ENCODE peak calls at places on chromosome 7, in ten cellular contexts. One of them, this sample, is unnamed.

GRCh38 chr7:116977172-116977571 is 23.9 kb downstream of the ST7 start:
- DNase-seq in activated effector memory CD4-positive, alpha-beta T cell treated with anti-CD3 and anti-CD28 coated beads, Interleukin-2, amount 50 U/mL, for 16 hours: no peak
- DNase-seq in endodermal cell: no peak
- DNase-seq in T follicular helper cell: no peak
- DNase-seq in NAMALWA: no peak
- DNase-seq in left cardiac atrium: no peak
- DNase-seq in ELR: peak
- DNase-seq in NCI-H2029 treated with DMSO at 0.1 percent for 48 hours: no peak
- DNase-seq in HTR-8/SVneo: no peak
- DNase-seq in cerebellar cortex: no peak
- DNase-seq in this sample: no peak

GRCh38 chr7:26061340-26062239 is 90.4 kb upstream of the NFE2L3 start:
- DNase-seq in HTR-8/SVneo: peak
- DNase-seq in activated effector memory CD4-positive, alpha-beta T cell treated with anti-CD3 and anti-CD28 coated beads, Interleukin-2, amount 50 U/mL, for 16 hours: peak
- DNase-seq in left cardiac atrium: peak
- DNase-seq in NAMALWA: peak
- DNase-seq in NCI-H2029 treated with DMSO at 0.1 percent for 48 hours: peak
- DNase-seq in cerebellar cortex: peak
- DNase-seq in ELR: peak
- DNase-seq in T follicular helper cell: peak
- DNase-seq in endodermal cell: peak
- DNase-seq in this sample: no peak

GRCh38 chr7:30865077-30865476 is 46.6 kb upstream of the AQP1 start:
- DNase-seq in left cardiac atrium: no peak
- DNase-seq in HTR-8/SVneo: no peak
- DNase-seq in T follicular helper cell: no peak
- DNase-seq in cerebellar cortex: no peak
- DNase-seq in ELR: no peak
- DNase-seq in activated effector memory CD4-positive, alpha-beta T cell treated with anti-CD3 and anti-CD28 coated beads, Interleukin-2, amount 50 U/mL, for 16 hours: no peak
- DNase-seq in endodermal cell: no peak
- DNase-seq in NAMALWA: no peak
- DNase-seq in NCI-H2029 treated with DMSO at 0.1 percent for 48 hours: no peak
- DNase-seq in this sample: no peak

GRCh38 chr7:47197508-47197907 is 384.4 kb downstream of the TNS3 start:
- DNase-seq in NAMALWA: no peak
- DNase-seq in activated effector memory CD4-positive, alpha-beta T cell treated with anti-CD3 and anti-CD28 coated beads, Interleukin-2, amount 50 U/mL, for 16 hours: no peak
- DNase-seq in NCI-H2029 treated with DMSO at 0.1 percent for 48 hours: no peak
- DNase-seq in cerebellar cortex: no peak
- DNase-seq in ELR: no peak
- DNase-seq in HTR-8/SVneo: no peak
- DNase-seq in T follicular helper cell: no peak
- DNase-seq in endodermal cell: no peak
- DNase-seq in left cardiac atrium: no peak
- DNase-seq in this sample: no peak

GRCh38 chr7:47291461-47292051 is 290.4 kb downstream of the TNS3 start:
- DNase-seq in ELR: peak
- DNase-seq in endodermal cell: no peak
- DNase-seq in cerebellar cortex: no peak
- DNase-seq in NAMALWA: peak
- DNase-seq in T follicular helper cell: no peak
- DNase-seq in left cardiac atrium: no peak
- DNase-seq in NCI-H2029 treated with DMSO at 0.1 percent for 48 hours: no peak
- DNase-seq in HTR-8/SVneo: peak
- DNase-seq in activated effector memory CD4-positive, alpha-beta T cell treated with anti-CD3 and anti-CD28 coated beads, Interleukin-2, amount 50 U/mL, for 16 hours: no peak
- DNase-seq in this sample: peak

GRCh38 chr7:5553298-5553877 is 129.8 kb upstream of the TNRC18 start:
- DNase-seq in T follicular helper cell: no peak
- DNase-seq in endodermal cell: no peak
- DNase-seq in NCI-H2029 treated with DMSO at 0.1 percent for 48 hours: no peak
- DNase-seq in cerebellar cortex: no peak
- DNase-seq in activated effector memory CD4-positive, alpha-beta T cell treated with anti-CD3 and anti-CD28 coated beads, Interleukin-2, amount 50 U/mL, for 16 hours: no peak
- DNase-seq in left cardiac atrium: no peak
- DNase-seq in HTR-8/SVneo: no peak
- DNase-seq in NAMALWA: no peak
- DNase-seq in ELR: peak
- DNase-seq in this sample: no peak

GRCh38 chr7:45663965-45664623 is 89.9 kb downstream of the ADCY1 start:
- DNase-seq in cerebellar cortex: no peak
- DNase-seq in HTR-8/SVneo: no peak
- DNase-seq in activated effector memory CD4-positive, alpha-beta T cell treated with anti-CD3 and anti-CD28 coated beads, Interleukin-2, amount 50 U/mL, for 16 hours: peak
- DNase-seq in NCI-H2029 treated with DMSO at 0.1 percent for 48 hours: no peak
- DNase-seq in left cardiac atrium: no peak
- DNase-seq in NAMALWA: no peak
- DNase-seq in ELR: no peak
- DNase-seq in endodermal cell: peak
- DNase-seq in T follicular helper cell: no peak
- DNase-seq in this sample: no peak

GRCh38 chr7:35334511-35334910 is 80.6 kb upstream of the TBX20 start:
- DNase-seq in NAMALWA: no peak
- DNase-seq in HTR-8/SVneo: no peak
- DNase-seq in NCI-H2029 treated with DMSO at 0.1 percent for 48 hours: no peak
- DNase-seq in left cardiac atrium: no peak
- DNase-seq in ELR: peak
- DNase-seq in endodermal cell: no peak
- DNase-seq in activated effector memory CD4-positive, alpha-beta T cell treated with anti-CD3 and anti-CD28 coated beads, Interleukin-2, amount 50 U/mL, for 16 hours: no peak
- DNase-seq in cerebellar cortex: no peak
- DNase-seq in T follicular helper cell: no peak
- DNase-seq in this sample: peak

GRCh38 chr7:3427957-3428356 is 126.9 kb downstream of the SDK1 start:
- DNase-seq in NAMALWA: peak
- DNase-seq in ELR: no peak
- DNase-seq in NCI-H2029 treated with DMSO at 0.1 percent for 48 hours: no peak
- DNase-seq in endodermal cell: no peak
- DNase-seq in left cardiac atrium: no peak
- DNase-seq in activated effector memory CD4-positive, alpha-beta T cell treated with anti-CD3 and anti-CD28 coated beads, Interleukin-2, amount 50 U/mL, for 16 hours: no peak
- DNase-seq in HTR-8/SVneo: no peak
- DNase-seq in T follicular helper cell: no peak
- DNase-seq in cerebellar cortex: no peak
- DNase-seq in this sample: no peak

GRCh38 chr7:47290867-47291266 is 291.0 kb downstream of the TNS3 start:
- DNase-seq in activated effector memory CD4-positive, alpha-beta T cell treated with anti-CD3 and anti-CD28 coated beads, Interleukin-2, amount 50 U/mL, for 16 hours: no peak
- DNase-seq in T follicular helper cell: no peak
- DNase-seq in HTR-8/SVneo: no peak
- DNase-seq in endodermal cell: no peak
- DNase-seq in ELR: peak
- DNase-seq in NCI-H2029 treated with DMSO at 0.1 percent for 48 hours: no peak
- DNase-seq in cerebellar cortex: no peak
- DNase-seq in NAMALWA: no peak
- DNase-seq in left cardiac atrium: no peak
- DNase-seq in this sample: no peak

GRCh38 chr7:111752022-111752582 is 189.8 kb upstream of the IMMP2L start:
- DNase-seq in HTR-8/SVneo: peak
- DNase-seq in NCI-H2029 treated with DMSO at 0.1 percent for 48 hours: peak
- DNase-seq in cerebellar cortex: peak
- DNase-seq in endodermal cell: peak
- DNase-seq in T follicular helper cell: peak
- DNase-seq in NAMALWA: peak
- DNase-seq in left cardiac atrium: peak
- DNase-seq in activated effector memory CD4-positive, alpha-beta T cell treated with anti-CD3 and anti-CD28 coated beads, Interleukin-2, amount 50 U/mL, for 16 hours: peak
- DNase-seq in ELR: peak
- DNase-seq in this sample: no peak

GRCh38 chr7:66832531-66833351 is 88.3 kb upstream of the TMEM248 start:
- DNase-seq in activated effector memory CD4-positive, alpha-beta T cell treated with anti-CD3 and anti-CD28 coated beads, Interleukin-2, amount 50 U/mL, for 16 hours: peak
- DNase-seq in cerebellar cortex: no peak
- DNase-seq in ELR: no peak
- DNase-seq in T follicular helper cell: no peak
- DNase-seq in left cardiac atrium: peak
- DNase-seq in NAMALWA: no peak
- DNase-seq in HTR-8/SVneo: no peak
- DNase-seq in endodermal cell: no peak
- DNase-seq in NCI-H2029 treated with DMSO at 0.1 percent for 48 hours: no peak
- DNase-seq in this sample: no peak

This sample was measured in esophagus muscularis mucosa.